ENCODE peak calls at places on chromosome 7, in five cellular contexts. One of them, this sample, is unnamed.
A peak's percentile ranks its signal among the peaks of the same experiment; 100 is the strongest.

GRCh38 chr7:117076426-117076943 is 123.2 kb downstream of the ST7 start:
- DNase-seq in cardiac muscle cell: peak; percentile 40
- DNase-seq in Calu3: no peak
- DNase-seq in nephron progenitor cell: no peak
- DNase-seq in WTC11: no peak
- DNase-seq in this sample: no peak

GRCh38 chr7:77699056-77699455 is 2.8 kb downstream of the RSBN1L start:
- DNase-seq in cardiac muscle cell: no peak
- DNase-seq in Calu3: no peak
- DNase-seq in nephron progenitor cell: no peak
- DNase-seq in WTC11: no peak
- DNase-seq in this sample: no peak

GRCh38 chr7:10910447-10910846 is 63.2 kb upstream of the PHF14 start:
- DNase-seq in cardiac muscle cell: no peak
- DNase-seq in Calu3: no peak
- DNase-seq in nephron progenitor cell: no peak
- DNase-seq in WTC11: no peak
- DNase-seq in this sample: no peak

GRCh38 chr7:90216080-90216674 is 4.6 kb downstream of the STEAP2 start:
- DNase-seq in cardiac muscle cell: no peak
- DNase-seq in Calu3: no peak
- DNase-seq in nephron progenitor cell: no peak
- DNase-seq in WTC11: no peak
- DNase-seq in this sample: no peak

GRCh38 chr7:122702872-122703510 is at the start of gene RNF148:
- DNase-seq in cardiac muscle cell: no peak
- DNase-seq in Calu3: no peak
- DNase-seq in nephron progenitor cell: no peak
- DNase-seq in WTC11: no peak
- DNase-seq in this sample: no peak

GRCh38 chr7:115825736-115826135 is 204.8 kb downstream of the TFEC start:
- DNase-seq in cardiac muscle cell: no peak
- DNase-seq in Calu3: no peak
- DNase-seq in nephron progenitor cell: no peak
- DNase-seq in WTC11: no peak
- DNase-seq in this sample: no peak

GRCh38 chr7:41885078-41885477 is 182.2 kb upstream of the INHBA start:
- DNase-seq in cardiac muscle cell: no peak
- DNase-seq in Calu3: no peak
- DNase-seq in nephron progenitor cell: no peak
- DNase-seq in WTC11: no peak
- DNase-seq in this sample: no peak

GRCh38 chr7:39085590-39086049 is 107.9 kb downstream of the POU6F2 start:
- DNase-seq in cardiac muscle cell: peak; percentile 67
- DNase-seq in Calu3: no peak
- DNase-seq in nephron progenitor cell: peak; percentile 43
- DNase-seq in WTC11: peak; percentile 20
- DNase-seq in this sample: no peak

GRCh38 chr7:123718773-123719480 is 29.9 kb downstream of the WASL start:
- DNase-seq in cardiac muscle cell: no peak
- DNase-seq in Calu3: no peak
- DNase-seq in nephron progenitor cell: no peak
- DNase-seq in WTC11: no peak
- DNase-seq in this sample: no peak

GRCh38 chr7:114923403-114923713 is 1.5 kb downstream of the MDFIC start:
- DNase-seq in cardiac muscle cell: no peak
- DNase-seq in Calu3: no peak
- DNase-seq in nephron progenitor cell: no peak
- DNase-seq in WTC11: no peak
- DNase-seq in this sample: no peak

GRCh38 chr7:129471402-129471827 is 30.9 kb upstream of the SMKR1 start:
- DNase-seq in cardiac muscle cell: no peak
- DNase-seq in Calu3: no peak
- DNase-seq in nephron progenitor cell: no peak
- DNase-seq in WTC11: no peak
- DNase-seq in this sample: no peak

GRCh38 chr7:28890137-28890536 is 68.0 kb downstream of the TRIL start:
- DNase-seq in cardiac muscle cell: no peak
- DNase-seq in Calu3: peak; percentile 58
- DNase-seq in nephron progenitor cell: no peak
- DNase-seq in WTC11: peak; percentile 81
- DNase-seq in this sample: no peak

GRCh38 chr7:127477285-127478039 is 85.0 kb upstream of the ZNF800 start:
- DNase-seq in cardiac muscle cell: no peak
- DNase-seq in Calu3: no peak
- DNase-seq in nephron progenitor cell: no peak
- DNase-seq in WTC11: no peak
- DNase-seq in this sample: no peak

GRCh38 chr7:29398011-29398410 is 165.6 kb upstream of the PRR15 start:
- DNase-seq in cardiac muscle cell: no peak
- DNase-seq in Calu3: no peak
- DNase-seq in nephron progenitor cell: no peak
- DNase-seq in WTC11: no peak
- DNase-seq in this sample: no peak

GRCh38 chr7:158096582-158096981 is 491.0 kb downstream of the PTPRN2 start:
- DNase-seq in cardiac muscle cell: no peak
- DNase-seq in Calu3: no peak
- DNase-seq in nephron progenitor cell: no peak
- DNase-seq in WTC11: no peak
- DNase-seq in this sample: no peak

DNA sequence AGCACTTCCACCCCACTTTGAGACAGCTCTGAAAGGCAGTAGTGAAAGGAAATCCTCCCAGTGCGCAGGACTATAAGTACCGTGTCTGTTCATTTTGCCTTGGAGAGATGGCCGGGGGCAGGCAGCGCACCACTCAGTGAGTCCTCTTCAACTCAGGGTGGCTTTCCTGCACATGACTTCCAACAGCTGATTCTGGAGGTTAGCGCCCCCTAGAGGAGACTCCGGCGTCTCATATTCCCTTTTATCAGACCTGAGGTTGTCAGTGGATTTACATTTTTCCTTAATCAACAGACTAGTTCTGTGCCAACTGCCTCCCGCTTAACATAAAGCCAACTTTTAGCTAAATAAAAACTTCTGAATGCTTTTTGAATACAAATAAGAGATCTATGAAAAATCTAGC is 101.0 kb downstream of the HERPUD2 start:
- DNase-seq in cardiac muscle cell: no peak
- DNase-seq in Calu3: peak; percentile 24
- DNase-seq in nephron progenitor cell: peak; percentile 23
- DNase-seq in WTC11: peak; percentile 78
- DNase-seq in this sample: no peak
- TF ChIP-seq CTCF in cardiac muscle cell: peak; percentile 25
- TF ChIP-seq CTCF in Calu3: peak; percentile 50
- TF ChIP-seq CTCF in nephron progenitor cell: peak; percentile 31
- TF ChIP-seq CTCF in WTC11: peak; percentile 72
- TF ChIP-seq CTCF in this sample: no peak

GRCh38 chr7:48154792-48155413 is 16.4 kb upstream of the ABCA13 start:
- DNase-seq in cardiac muscle cell: peak; percentile 33
- DNase-seq in Calu3: peak; percentile 79
- DNase-seq in nephron progenitor cell: peak; percentile 41
- DNase-seq in WTC11: peak; percentile 40
- DNase-seq in this sample: peak; percentile 21
- TF ChIP-seq CTCF in cardiac muscle cell: peak; percentile 74
- TF ChIP-seq CTCF in Calu3: peak; percentile 88
- TF ChIP-seq CTCF in nephron progenitor cell: peak; percentile 48
- TF ChIP-seq CTCF in WTC11: peak; percentile 40
- TF ChIP-seq CTCF in this sample: peak; percentile 69

DNA sequence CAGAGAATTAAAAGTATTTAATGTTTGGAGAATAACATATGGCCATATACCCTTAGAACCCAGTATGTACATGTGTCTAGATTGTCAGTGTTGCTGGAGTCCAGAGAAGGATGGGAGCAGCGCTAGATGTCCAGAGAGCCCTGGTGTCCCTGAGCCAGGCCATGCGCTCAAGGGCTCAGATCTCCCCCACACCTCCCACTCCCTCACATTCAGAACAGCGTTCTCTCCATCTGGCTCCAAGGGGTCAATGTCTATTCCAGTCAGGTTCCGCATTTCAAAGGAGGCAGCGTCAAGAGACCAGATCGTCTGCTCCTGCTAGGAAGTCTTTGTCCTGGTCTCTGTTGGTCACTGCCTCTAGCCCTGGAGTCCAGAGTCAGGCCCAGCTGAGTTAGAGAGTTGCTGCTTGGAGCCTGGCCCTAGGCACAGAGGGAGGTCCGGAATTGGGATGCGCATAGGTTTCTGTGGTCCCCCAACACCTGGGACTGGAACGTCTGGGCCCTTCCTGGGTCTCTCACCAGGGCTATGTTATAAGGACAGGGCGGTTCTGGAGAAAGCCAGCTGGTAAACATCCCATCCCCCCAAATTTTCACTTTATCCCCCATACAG is 6.4 kb upstream of the WDR86 start:
- DNase-seq in cardiac muscle cell: no peak
- DNase-seq in Calu3: no peak
- DNase-seq in nephron progenitor cell: no peak
- DNase-seq in WTC11: peak; percentile 60
- DNase-seq in this sample: no peak
- TF ChIP-seq CTCF in cardiac muscle cell: no peak
- TF ChIP-seq CTCF in Calu3: no peak
- TF ChIP-seq CTCF in nephron progenitor cell: no peak
- TF ChIP-seq CTCF in WTC11: no peak
- TF ChIP-seq CTCF in this sample: no peak

DNA sequence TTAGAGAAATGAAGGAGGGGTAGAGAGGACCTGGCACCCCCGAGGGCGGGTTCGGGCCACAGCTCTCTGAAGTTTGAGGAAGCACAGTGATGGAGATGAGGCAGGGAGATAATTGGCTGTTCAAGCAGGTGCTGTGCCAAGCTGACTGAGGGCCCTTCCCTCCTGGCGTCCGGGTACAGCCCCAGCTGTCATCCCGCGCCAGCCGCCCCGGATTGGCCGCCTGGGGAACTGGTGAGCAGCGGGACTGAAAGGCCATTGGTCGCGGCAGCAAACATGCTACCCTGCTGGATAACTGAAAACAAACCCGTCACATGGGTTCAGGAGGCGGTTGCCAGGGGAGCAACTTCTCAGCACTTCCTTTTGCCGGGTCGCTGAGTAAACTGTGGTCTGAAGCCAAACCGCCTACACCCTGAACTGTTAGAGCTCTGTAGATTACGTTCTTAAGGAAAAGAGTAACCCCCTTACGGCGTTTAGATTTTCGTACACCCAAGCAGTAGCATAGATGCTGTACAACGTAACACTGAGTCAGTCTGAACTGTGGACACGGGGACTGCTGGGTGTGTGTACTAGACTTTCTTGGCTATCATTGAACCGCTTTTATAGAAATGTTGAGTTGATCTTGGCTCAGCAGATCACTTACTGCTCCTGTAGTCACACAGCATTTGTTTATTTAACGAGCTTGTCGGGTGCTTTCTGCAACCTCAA is 1.3 kb downstream of the INSIG1 start:
- DNase-seq in cardiac muscle cell: peak; percentile 91
- DNase-seq in Calu3: peak; percentile 94
- DNase-seq in nephron progenitor cell: peak; percentile 81
- DNase-seq in WTC11: peak; percentile 88
- DNase-seq in this sample: peak; percentile 93
- TF ChIP-seq CTCF in cardiac muscle cell: no peak
- TF ChIP-seq CTCF in Calu3: no peak
- TF ChIP-seq CTCF in nephron progenitor cell: no peak
- TF ChIP-seq CTCF in WTC11: no peak
- TF ChIP-seq CTCF in this sample: no peak

GRCh38 chr7:69942557-69942956 is 344.3 kb downstream of the AUTS2 start:
- DNase-seq in cardiac muscle cell: no peak
- DNase-seq in Calu3: no peak
- DNase-seq in nephron progenitor cell: no peak
- DNase-seq in WTC11: no peak
- DNase-seq in this sample: no peak
- TF ChIP-seq CTCF in cardiac muscle cell: no peak
- TF ChIP-seq CTCF in Calu3: no peak
- TF ChIP-seq CTCF in nephron progenitor cell: no peak
- TF ChIP-seq CTCF in WTC11: no peak
- TF ChIP-seq CTCF in this sample: no peak

GRCh38 chr7:133858311-133858710 is 268.8 kb upstream of the LRGUK start:
- DNase-seq in cardiac muscle cell: no peak
- DNase-seq in Calu3: no peak
- DNase-seq in nephron progenitor cell: no peak
- DNase-seq in WTC11: no peak
- DNase-seq in this sample: no peak

GRCh38 chr7:133857376-133858119 is 269.6 kb upstream of the LRGUK start:
- DNase-seq in cardiac muscle cell: no peak
- DNase-seq in Calu3: no peak
- DNase-seq in nephron progenitor cell: no peak
- DNase-seq in WTC11: no peak
- DNase-seq in this sample: no peak

GRCh38 chr7:133851416-133851815 is 275.7 kb upstream of the LRGUK start:
- DNase-seq in cardiac muscle cell: no peak
- DNase-seq in Calu3: no peak
- DNase-seq in nephron progenitor cell: no peak
- DNase-seq in WTC11: no peak
- DNase-seq in this sample: no peak

GRCh38 chr7:133853706-133854276 is 273.3 kb upstream of the LRGUK start:
- DNase-seq in cardiac muscle cell: peak; percentile 53
- DNase-seq in Calu3: peak; percentile 89
- DNase-seq in nephron progenitor cell: peak; percentile 20
- DNase-seq in WTC11: peak; percentile 55
- DNase-seq in this sample: no peak

DNA sequence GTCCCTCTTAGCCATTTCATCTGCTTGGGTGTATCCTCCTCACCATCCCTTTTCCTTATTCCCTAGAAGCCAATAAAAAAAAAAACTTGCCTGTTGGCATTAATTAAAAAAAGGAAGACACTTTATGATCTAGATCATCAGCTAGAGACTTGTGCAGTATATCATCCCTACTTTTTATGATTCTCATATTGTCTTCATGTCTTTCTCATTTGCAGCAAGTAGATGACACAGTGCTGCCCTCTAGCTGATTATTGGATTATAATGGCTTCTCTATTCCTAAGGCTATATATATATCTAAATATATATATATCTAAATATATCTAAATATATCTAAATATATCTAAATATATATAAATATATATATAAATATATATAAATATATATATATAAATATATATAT is 272.4 kb upstream of the LRGUK start:
- DNase-seq in cardiac muscle cell: peak; percentile 43
- DNase-seq in Calu3: peak; percentile 10
- DNase-seq in nephron progenitor cell: no peak
- DNase-seq in WTC11: no peak
- DNase-seq in this sample: no peak
- TF ChIP-seq CTCF in cardiac muscle cell: peak; percentile 41
- TF ChIP-seq CTCF in Calu3: no peak
- TF ChIP-seq CTCF in nephron progenitor cell: peak; percentile 33
- TF ChIP-seq CTCF in WTC11: peak; percentile 38
- TF ChIP-seq CTCF in this sample: peak; percentile 51